ENCODE peak calls at places on chromosomes 13 and 19, in eight cellular contexts. S, X, I, P, R, L, Q and C are unnamed samples.

GRCh38 chr13:73945871-73946270 is 188.3 kb downstream of the KLF12 start:
- DNase-seq in S (no peak), L (peak), I (no peak), R (peak), Q (no peak), P (no peak), X (peak), C (no peak)

GRCh38 chr19:42204684-42205083 is 12.8 kb downstream of the DEDD2 start:
- DNase-seq in R (no peak), I (no peak), S (no peak), X (no peak), Q (no peak), P (no peak), L (no peak), C (no peak)

GRCh38 chr13:41588899-41589298 is 131.5 kb downstream of the RGCC start:
- DNase-seq in P (peak), Q (peak), I (no peak), R (no peak), S (no peak), X (peak), L (no peak), C (peak)

GRCh38 chr19:12791345-12792047 is at the start of gene JUNB:
- DNase-seq in Q (peak), L (peak), S (peak), X (peak), P (peak), I (peak), R (peak), C (peak)

GRCh38 chr19:45716314-45717130 is 14.2 kb downstream of the FBXO46 start:
- DNase-seq in I (peak), R (no peak), Q (no peak), L (no peak), P (peak), S (peak), X (peak), C (peak)

GRCh38 chr19:16876904-16877361 is 11.9 kb upstream of the F2RL3 start:
- DNase-seq in I (no peak), R (no peak), Q (no peak), X (peak), P (no peak), S (no peak), L (no peak), C (no peak)

GRCh38 chr19:36008336-36008978 is at the start of gene SYNE4:
- DNase-seq in I (no peak), R (no peak), S (peak), P (no peak), L (no peak), X (no peak), Q (no peak), C (no peak)

GRCh38 chr13:31956944-31957644 is 74.5 kb upstream of the FRY start:
- DNase-seq in L (no peak), P (no peak), I (no peak), Q (no peak), R (no peak), X (no peak), S (no peak), C (peak)

GRCh38 chr19:58563034-58563573 is 4.7 kb upstream of the UBE2M start:
- DNase-seq in R (no peak), P (no peak), I (no peak), S (peak), X (peak), Q (no peak), L (no peak), C (no peak)

GRCh38 chr13:110797230-110797877 is 83.9 kb downstream of the ING1 start:
- DNase-seq in Q (no peak), P (no peak), R (no peak), S (no peak), I (no peak), L (no peak), X (no peak), C (no peak)

GRCh38 chr19:46381746-46382345 is 31.5 kb downstream of the CCDC8 start:
- DNase-seq in S (no peak), P (no peak), L (peak), I (no peak), X (no peak), Q (no peak), R (peak), C (no peak)

GRCh38 chr19:44866672-44867071 is 20.6 kb downstream of the NECTIN2 start:
- DNase-seq in X (no peak), L (no peak), Q (no peak), P (no peak), R (no peak), S (no peak), I (no peak), C (no peak)

GRCh38 chr19:10295305-10295846 is 5.6 kb downstream of the ICAM5 start:
- DNase-seq in Q (no peak), P (no peak), X (no peak), S (no peak), L (no peak), R (no peak), I (peak), C (no peak)

GRCh38 chr13:44921931-44922758 is 67.1 kb downstream of the NUFIP1 start:
- DNase-seq in S (peak), X (peak), I (no peak), L (no peak), R (peak), P (peak), Q (peak), C (peak)

GRCh38 chr19:46271488-46272197 is 25.2 kb upstream of the HIF3A start:
- DNase-seq in R (no peak), Q (no peak), X (peak), S (no peak), I (no peak), P (peak), L (no peak), C (peak)

GRCh38 chr19:45187421-45188100 is 9.0 kb downstream of the BLOC1S3 start:
- DNase-seq in R (peak), P (peak), L (no peak), I (no peak), Q (no peak), X (no peak), S (peak), C (no peak)

GRCh38 chr13:32902898-32903297 is 113.3 kb upstream of the KL start:
- DNase-seq in S (peak), L (peak), Q (no peak), I (no peak), X (no peak), P (no peak), R (peak), C (peak)

GRCh38 chr13:105936816-105937215 is 598.6 kb downstream of the EFNB2 start:
- DNase-seq in S (no peak), P (no peak), R (no peak), Q (no peak), I (no peak), L (no peak), X (no peak), C (no peak)

GRCh38 chr19:55069137-55069858 is 6.3 kb upstream of the RDH13 start:
- DNase-seq in L (no peak), S (peak), Q (no peak), I (no peak), X (peak), R (no peak), P (peak), C (no peak)

GRCh38 chr19:50358483-50359431 is 6.7 kb downstream of the NAPSA start:
- DNase-seq in Q (peak), S (peak), R (peak), I (peak), L (peak), P (peak), X (no peak), C (no peak)